ENCODE peak calls at places on chromosome 11, in six cellular contexts. One of them, this sample, is unnamed.

GRCh38 chr11:13013054-13013488 is 4.0 kb downstream of the RASSF10 start:
- DNase-seq in A673: no peak
- DNase-seq in AG10803: no peak
- DNase-seq in mammary epithelial cell: peak
- DNase-seq in upper lobe of right lung: no peak
- DNase-seq in cardiac muscle cell: peak
- DNase-seq in this sample: peak

GRCh38 chr11:70122490-70123198 is 44.5 kb downstream of the ANO1 start:
- DNase-seq in A673: no peak
- DNase-seq in AG10803: no peak
- DNase-seq in mammary epithelial cell: no peak
- DNase-seq in upper lobe of right lung: no peak
- DNase-seq in cardiac muscle cell: no peak
- DNase-seq in this sample: no peak

GRCh38 chr11:38640854-38641253 is 2042.8 kb upstream of the RAG2 start:
- DNase-seq in A673: no peak
- DNase-seq in AG10803: no peak
- DNase-seq in mammary epithelial cell: no peak
- DNase-seq in upper lobe of right lung: no peak
- DNase-seq in cardiac muscle cell: no peak
- DNase-seq in this sample: no peak

GRCh38 chr11:13324709-13325108 is 47.1 kb downstream of the BMAL1 start:
- DNase-seq in A673: no peak
- DNase-seq in AG10803: no peak
- DNase-seq in mammary epithelial cell: no peak
- DNase-seq in upper lobe of right lung: no peak
- DNase-seq in cardiac muscle cell: no peak
- DNase-seq in this sample: no peak

GRCh38 chr11:76695133-76695532 is 24.6 kb upstream of the LRRC32 start:
- DNase-seq in A673: peak
- DNase-seq in AG10803: no peak
- DNase-seq in mammary epithelial cell: no peak
- DNase-seq in upper lobe of right lung: no peak
- DNase-seq in cardiac muscle cell: no peak
- DNase-seq in this sample: no peak

GRCh38 chr11:23509023-23509422 is 648.7 kb upstream of the CCDC179 start:
- DNase-seq in A673: no peak
- DNase-seq in AG10803: no peak
- DNase-seq in mammary epithelial cell: peak
- DNase-seq in upper lobe of right lung: no peak
- DNase-seq in cardiac muscle cell: no peak
- DNase-seq in this sample: no peak

GRCh38 chr11:36463781-36464180 is 46.3 kb downstream of the TRAF6 start:
- DNase-seq in A673: no peak
- DNase-seq in AG10803: peak
- DNase-seq in mammary epithelial cell: no peak
- DNase-seq in upper lobe of right lung: no peak
- DNase-seq in cardiac muscle cell: no peak
- DNase-seq in this sample: no peak

GRCh38 chr11:20070459-20070858 is 89.8 kb downstream of the DBX1 start:
- DNase-seq in A673: no peak
- DNase-seq in AG10803: no peak
- DNase-seq in mammary epithelial cell: no peak
- DNase-seq in upper lobe of right lung: no peak
- DNase-seq in cardiac muscle cell: no peak
- DNase-seq in this sample: no peak

GRCh38 chr11:124646148-124646547 is 23.5 kb downstream of the TBRG1 start:
- DNase-seq in A673: no peak
- DNase-seq in AG10803: no peak
- DNase-seq in mammary epithelial cell: no peak
- DNase-seq in upper lobe of right lung: no peak
- DNase-seq in cardiac muscle cell: no peak
- DNase-seq in this sample: no peak

GRCh38 chr11:36817336-36817965 is 219.4 kb upstream of the RAG2 start:
- DNase-seq in A673: no peak
- DNase-seq in AG10803: peak
- DNase-seq in mammary epithelial cell: peak
- DNase-seq in upper lobe of right lung: no peak
- DNase-seq in cardiac muscle cell: no peak
- DNase-seq in this sample: no peak

GRCh38 chr11:73358071-73358470 is 18.1 kb upstream of the RELT start:
- DNase-seq in A673: no peak
- DNase-seq in AG10803: no peak
- DNase-seq in mammary epithelial cell: no peak
- DNase-seq in upper lobe of right lung: no peak
- DNase-seq in cardiac muscle cell: no peak
- DNase-seq in this sample: no peak

GRCh38 chr11:73361953-73362776 is 14.0 kb upstream of the RELT start:
- DNase-seq in A673: no peak
- DNase-seq in AG10803: no peak
- DNase-seq in mammary epithelial cell: no peak
- DNase-seq in upper lobe of right lung: no peak
- DNase-seq in cardiac muscle cell: no peak
- DNase-seq in this sample: no peak

GRCh38 chr11:73359341-73359740 is 16.9 kb upstream of the RELT start:
- DNase-seq in A673: no peak
- DNase-seq in AG10803: peak
- DNase-seq in mammary epithelial cell: peak
- DNase-seq in upper lobe of right lung: no peak
- DNase-seq in cardiac muscle cell: no peak
- DNase-seq in this sample: no peak

GRCh38 chr11:73360743-73361369 is 15.3 kb upstream of the RELT start:
- DNase-seq in A673: no peak
- DNase-seq in AG10803: no peak
- DNase-seq in mammary epithelial cell: no peak
- DNase-seq in upper lobe of right lung: no peak
- DNase-seq in cardiac muscle cell: no peak
- DNase-seq in this sample: no peak

DNA sequence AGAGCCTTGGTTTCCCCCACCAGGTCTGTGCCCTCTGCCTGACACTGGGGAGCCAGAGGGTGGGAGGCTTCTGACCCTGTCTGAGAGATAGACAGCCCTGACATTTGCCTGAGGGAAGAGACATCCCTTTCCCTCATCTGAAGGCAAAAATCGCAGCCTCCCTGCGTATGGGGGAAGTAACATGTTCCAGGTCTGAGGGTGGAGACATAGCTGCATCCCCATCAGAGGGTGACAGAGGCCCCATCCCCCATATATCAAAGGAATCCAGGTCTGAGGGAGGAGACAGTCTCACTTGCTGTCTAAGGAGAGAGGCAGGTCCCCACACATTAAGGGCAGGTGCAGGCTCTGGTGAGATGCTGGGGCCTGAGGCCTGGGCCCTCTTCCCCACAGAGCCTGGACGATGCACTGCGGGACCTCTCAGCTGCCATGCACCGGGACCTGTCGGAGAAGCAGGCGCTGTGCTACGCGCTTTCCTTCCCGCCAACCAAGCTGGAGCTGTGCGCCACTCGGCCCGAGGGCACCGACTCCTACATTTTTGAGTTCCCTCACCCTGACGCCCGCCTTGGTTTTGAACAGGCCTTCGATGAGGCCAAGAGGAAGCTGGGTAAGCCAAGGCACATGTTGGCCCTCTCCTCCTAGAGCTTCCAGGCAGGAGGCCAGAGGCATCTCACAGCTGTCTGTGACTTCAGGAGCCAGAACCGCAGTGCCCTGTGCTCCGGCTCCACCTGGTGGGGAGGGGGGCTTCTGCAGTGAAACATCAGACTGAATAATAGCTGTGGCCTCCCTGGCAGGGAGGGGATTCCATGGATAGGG is 16.1 kb upstream of the RELT start:
- DNase-seq in A673: peak
- DNase-seq in AG10803: peak
- DNase-seq in mammary epithelial cell: no peak
- DNase-seq in upper lobe of right lung: no peak
- DNase-seq in cardiac muscle cell: peak
- DNase-seq in this sample: no peak
- TF ChIP-seq CTCF in A673: peak
- TF ChIP-seq CTCF in AG10803: peak
- TF ChIP-seq CTCF in mammary epithelial cell: peak
- TF ChIP-seq CTCF in upper lobe of right lung: no peak
- TF ChIP-seq CTCF in cardiac muscle cell: peak
- TF ChIP-seq CTCF in this sample: peak

DNA sequence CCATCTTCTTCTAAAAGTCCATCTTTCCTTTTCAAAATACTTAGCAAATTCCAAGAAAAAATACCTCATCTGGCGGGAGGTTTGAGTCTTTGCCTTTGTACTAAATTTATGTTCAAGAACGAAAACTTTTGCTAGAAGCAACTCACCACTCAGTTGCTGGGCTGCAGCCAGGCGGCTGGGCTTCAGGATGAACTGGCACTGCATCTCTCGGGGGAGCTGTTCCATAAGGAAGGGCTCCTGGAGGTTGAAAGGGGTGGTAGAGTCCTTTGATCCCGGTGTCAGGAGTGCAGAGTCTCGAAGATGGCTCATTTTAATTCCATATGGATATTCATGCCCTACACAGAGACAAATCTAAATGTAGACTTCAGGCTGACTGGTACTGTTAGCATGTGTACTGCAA is 105.8 kb downstream of the ARHGAP20 start:
- DNase-seq in A673: no peak
- DNase-seq in AG10803: no peak
- DNase-seq in mammary epithelial cell: no peak
- DNase-seq in upper lobe of right lung: no peak
- DNase-seq in cardiac muscle cell: peak
- DNase-seq in this sample: no peak
- H3K4me3 ChIP-seq in A673: no peak
- H3K4me3 ChIP-seq in AG10803: no peak
- H3K4me3 ChIP-seq in mammary epithelial cell: no peak
- H3K4me3 ChIP-seq in upper lobe of right lung: no peak
- H3K4me3 ChIP-seq in cardiac muscle cell: no peak
- H3K4me3 ChIP-seq in this sample: no peak

GRCh38 chr11:18253222-18253621 is 4.8 kb upstream of the SAA2 start:
- DNase-seq in A673: no peak
- DNase-seq in AG10803: no peak
- DNase-seq in mammary epithelial cell: peak
- DNase-seq in upper lobe of right lung: no peak
- DNase-seq in cardiac muscle cell: no peak
- DNase-seq in this sample: no peak
- TF ChIP-seq CTCF in A673: no peak
- TF ChIP-seq CTCF in AG10803: peak
- TF ChIP-seq CTCF in mammary epithelial cell: peak
- TF ChIP-seq CTCF in upper lobe of right lung: no peak
- TF ChIP-seq CTCF in cardiac muscle cell: no peak
- TF ChIP-seq CTCF in this sample: no peak

DNA sequence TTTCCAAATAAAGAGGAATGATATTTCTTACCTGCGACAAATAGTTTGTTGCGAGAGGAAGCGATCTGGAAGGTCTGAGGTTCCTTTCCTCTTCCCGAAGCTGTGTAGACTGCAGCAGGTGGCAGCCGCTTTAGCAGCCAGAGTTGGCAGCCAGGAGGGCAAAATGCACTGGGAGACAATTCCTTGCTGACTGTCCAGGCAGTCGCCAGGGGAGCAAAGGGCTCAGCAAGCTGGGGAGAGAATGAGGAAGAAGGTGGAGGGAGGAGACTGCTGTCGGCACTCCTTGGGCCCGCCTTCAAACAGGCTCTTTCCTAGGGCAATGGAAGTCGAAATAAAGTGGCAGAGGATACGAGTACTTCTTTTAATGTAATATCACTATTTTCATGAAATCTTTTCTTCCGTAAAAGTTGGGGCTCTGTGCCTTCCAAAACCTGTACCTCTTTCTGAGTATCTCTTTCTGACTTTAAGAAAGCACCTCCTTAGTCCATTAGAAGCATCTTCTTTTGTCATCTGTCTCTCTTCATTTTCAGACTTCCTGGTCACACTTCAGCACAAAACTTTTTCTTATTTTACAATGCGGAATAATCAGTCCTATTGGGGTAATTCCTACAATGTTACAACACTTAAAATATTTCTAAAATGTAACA is at the start of gene IL18:
- DNase-seq in A673: no peak
- DNase-seq in AG10803: no peak
- DNase-seq in mammary epithelial cell: no peak
- DNase-seq in upper lobe of right lung: peak
- DNase-seq in cardiac muscle cell: peak
- DNase-seq in this sample: no peak
- H3K4me3 ChIP-seq in A673: no peak
- H3K4me3 ChIP-seq in AG10803: no peak
- H3K4me3 ChIP-seq in mammary epithelial cell: no peak
- H3K4me3 ChIP-seq in upper lobe of right lung: peak
- H3K4me3 ChIP-seq in cardiac muscle cell: no peak
- H3K4me3 ChIP-seq in this sample: no peak

GRCh38 chr11:5449432-5449831 is 309 bp downstream of the OR51I2 start:
- DNase-seq in A673: no peak
- DNase-seq in AG10803: no peak
- DNase-seq in mammary epithelial cell: no peak
- DNase-seq in upper lobe of right lung: no peak
- DNase-seq in cardiac muscle cell: no peak
- DNase-seq in this sample: no peak

GRCh38 chr11:5449023-5449422 is at the start of gene OR51I2:
- DNase-seq in A673: no peak
- DNase-seq in AG10803: no peak
- DNase-seq in mammary epithelial cell: no peak
- DNase-seq in upper lobe of right lung: no peak
- DNase-seq in cardiac muscle cell: no peak
- DNase-seq in this sample: no peak

GRCh38 chr11:5452712-5453111 is 3.6 kb downstream of the OR51I2 start:
- DNase-seq in A673: no peak
- DNase-seq in AG10803: no peak
- DNase-seq in mammary epithelial cell: no peak
- DNase-seq in upper lobe of right lung: no peak
- DNase-seq in cardiac muscle cell: no peak
- DNase-seq in this sample: no peak
- TF ChIP-seq CTCF in A673: no peak
- TF ChIP-seq CTCF in AG10803: no peak
- TF ChIP-seq CTCF in mammary epithelial cell: peak
- TF ChIP-seq CTCF in upper lobe of right lung: no peak
- TF ChIP-seq CTCF in cardiac muscle cell: no peak
- TF ChIP-seq CTCF in this sample: no peak

DNA sequence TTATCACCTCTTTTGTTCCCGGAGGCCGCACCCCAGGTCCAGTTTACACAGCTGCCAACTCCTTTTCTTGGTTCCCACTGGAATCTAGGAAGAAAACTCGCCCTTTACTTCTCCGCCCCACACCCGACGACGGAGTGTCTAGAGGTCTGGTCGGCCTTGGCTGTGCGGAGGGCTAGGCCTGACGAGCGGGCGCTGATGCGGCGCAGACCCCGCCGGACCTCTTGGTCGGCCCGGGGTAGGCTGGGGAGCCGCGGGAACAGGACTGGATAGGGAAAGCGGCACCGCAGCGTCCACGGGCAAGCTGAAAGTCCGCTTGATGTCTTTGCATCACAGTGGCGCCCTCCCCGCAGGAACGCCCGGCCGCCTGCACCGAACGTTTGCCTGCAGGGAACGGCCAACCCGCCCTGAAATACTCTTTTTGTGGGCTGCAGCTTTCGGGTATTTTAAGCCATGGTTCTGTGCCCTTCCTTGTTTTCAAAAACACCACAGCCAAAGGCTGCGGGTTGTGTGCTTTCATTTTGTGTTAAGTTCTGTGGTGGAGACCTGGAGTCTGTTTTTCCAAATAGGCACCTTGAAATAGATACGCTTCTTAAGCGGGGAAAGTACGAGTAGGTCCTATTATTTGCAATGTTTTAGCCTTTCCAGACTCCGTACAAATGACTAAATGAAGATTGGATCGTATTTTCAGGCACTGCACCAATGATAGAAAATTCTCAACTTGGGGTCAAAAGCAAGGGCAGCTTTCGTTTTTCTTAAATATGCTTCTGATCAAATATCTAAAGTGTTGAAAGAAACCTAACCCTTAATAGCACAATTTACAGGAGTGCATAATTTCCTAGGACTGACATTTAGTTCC is 880 bp upstream of the ZBED5 start:
- DNase-seq in A673: peak
- DNase-seq in AG10803: peak
- DNase-seq in mammary epithelial cell: no peak
- DNase-seq in upper lobe of right lung: peak
- DNase-seq in cardiac muscle cell: peak
- DNase-seq in this sample: peak
- H3K4me3 ChIP-seq in A673: peak
- H3K4me3 ChIP-seq in AG10803: peak
- H3K4me3 ChIP-seq in mammary epithelial cell: peak
- H3K4me3 ChIP-seq in upper lobe of right lung: peak
- H3K4me3 ChIP-seq in cardiac muscle cell: peak
- H3K4me3 ChIP-seq in this sample: peak

This sample was measured in GM12865.